ENCODE peak calls at places on chromosomes 5 and 9, in seven cellular contexts. I is progenitor cell of endocrine pancreas, G is neural progenitor cell, K is NB4, L is Calu3, R is HL-60, V is tibial artery. J is an unnamed sample.

GRCh38 chr5:14178671-14179211 is 35.6 kb downstream of the TRIO start:
- DNase-seq in I (no peak), G (peak; percentile 78), K (no peak), L (no peak), R (no peak), V (no peak), J (no peak)

GRCh38 chr9:20623021-20623747 is 885 bp upstream of the MLLT3 start:
- DNase-seq in I (peak; percentile 11), G (peak; percentile 32), K (peak; percentile 57), L (peak; percentile 21), R (no peak), V (peak; percentile 44), J (no peak)

GRCh38 chr9:125701351-125701750 is 5.7 kb downstream of the MAPKAP1 start:
- DNase-seq in I (no peak), G (no peak), K (no peak), L (no peak), R (no peak), V (no peak), J (no peak)

GRCh38 chr5:80151890-80152289 is 104.0 kb downstream of the SERINC5 start:
- DNase-seq in I (no peak), G (no peak), K (no peak), L (no peak), R (no peak), V (no peak), J (no peak)

GRCh38 chr9:18985464-18985951 is 47.5 kb downstream of the SAXO1 start:
- DNase-seq in I (no peak), G (no peak), K (no peak), L (no peak), R (no peak), V (no peak), J (no peak)

GRCh38 chr9:5499889-5500398 is 10.4 kb upstream of the PDCD1LG2 start:
- DNase-seq in I (no peak), G (no peak), K (no peak), L (no peak), R (peak; percentile 14), V (peak; percentile 34), J (no peak)

GRCh38 chr5:2724831-2725230 is 26.6 kb downstream of the IRX2 start:
- DNase-seq in I (no peak), G (no peak), K (no peak), L (no peak), R (no peak), V (no peak), J (no peak)

GRCh38 chr5:91754990-91755389 is 371.9 kb upstream of the ARRDC3 start:
- DNase-seq in I (no peak), G (no peak), K (no peak), L (no peak), R (no peak), V (no peak), J (no peak)

GRCh38 chr5:642481-642880 is 30.3 kb downstream of the CEP72 start:
- DNase-seq in I (no peak), G (no peak), K (no peak), L (no peak), R (no peak), V (no peak), J (no peak)

GRCh38 chr5:57494104-57495098 is 11.8 kb upstream of the ACTBL2 start:
- DNase-seq in I (no peak), G (no peak), K (peak; percentile 45), L (peak; percentile 93), R (peak; percentile 1), V (peak; percentile 32), J (no peak)

GRCh38 chr5:148005788-148006520 is 57.8 kb upstream of the SPINK5 start:
- DNase-seq in I (no peak), G (peak; percentile 60), K (peak; percentile 48), L (no peak), R (no peak), V (no peak), J (no peak)

GRCh38 chr5:15585826-15586591 is 86.0 kb downstream of the FBXL7 start:
- DNase-seq in I (no peak), G (no peak), K (no peak), L (no peak), R (no peak), V (no peak), J (no peak)

GRCh38 chr5:107430077-107430625 is 240.6 kb downstream of the EFNA5 start:
- DNase-seq in I (no peak), G (no peak), K (no peak), L (no peak), R (no peak), V (no peak), J (no peak)

GRCh38 chr5:115594343-115595047 is 7.8 kb downstream of the TICAM2 start:
- DNase-seq in I (no peak), G (no peak), K (no peak), L (no peak), R (no peak), V (no peak), J (no peak)

GRCh38 chr5:71697967-71698366 is 21.1 kb upstream of the CARTPT start:
- DNase-seq in I (no peak), G (peak; percentile 59), K (no peak), L (no peak), R (no peak), V (no peak), J (no peak)
- TF ChIP-seq CTCF in I (peak; percentile 57), G (peak; percentile 86), K (peak; percentile 46), L (peak; percentile 31), R (no peak), V (no peak), J (no peak)

DNA sequence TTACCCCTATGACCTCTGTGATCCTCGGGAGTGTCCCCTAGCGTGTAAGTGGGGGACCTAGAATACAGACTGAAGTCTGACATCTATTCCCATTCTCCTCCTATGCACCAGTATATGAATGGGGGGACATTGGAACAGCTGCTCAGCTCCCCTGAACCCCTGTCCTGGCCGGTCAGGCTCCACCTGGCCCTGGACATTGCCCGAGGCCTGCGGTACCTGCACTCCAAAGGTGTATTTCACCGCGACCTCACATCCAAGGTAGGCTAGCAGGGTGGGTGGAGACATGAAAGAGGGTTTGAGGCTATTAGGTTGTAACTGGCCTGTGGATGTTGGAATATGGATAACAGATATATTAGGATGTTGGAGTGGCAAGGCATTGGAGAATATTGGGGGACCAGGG is 1.7 kb downstream of the TESK1 start:
- DNase-seq in I (no peak), G (no peak), K (no peak), L (no peak), R (no peak), V (no peak), J (no peak)
- TF ChIP-seq CTCF in I (no peak), G (no peak), K (no peak), L (no peak), R (no peak), V (no peak), J (no peak)

GRCh38 chr9:89555016-89555415 is 49.8 kb upstream of the GADD45G start:
- DNase-seq in I (no peak), G (no peak), K (no peak), L (no peak), R (no peak), V (no peak), J (no peak)
- TF ChIP-seq CTCF in I (no peak), G (no peak), K (no peak), L (no peak), R (no peak), V (no peak), J (no peak)

GRCh38 chr5:36055984-36056383 is 10.7 kb downstream of the UGT3A2 start:
- DNase-seq in I (no peak), G (no peak), K (no peak), L (no peak), R (no peak), V (no peak), J (no peak)

GRCh38 chr5:36066001-36066539 is 612 bp downstream of the UGT3A2 start:
- DNase-seq in I (no peak), G (peak; percentile 39), K (no peak), L (no peak), R (no peak), V (no peak), J (no peak)

GRCh38 chr5:36058776-36059175 is 7.9 kb downstream of the UGT3A2 start:
- DNase-seq in I (no peak), G (no peak), K (no peak), L (no peak), R (no peak), V (no peak), J (no peak)

GRCh38 chr5:36059571-36060515 is 6.8 kb downstream of the UGT3A2 start:
- DNase-seq in I (no peak), G (no peak), K (no peak), L (no peak), R (no peak), V (no peak), J (no peak)

DNA sequence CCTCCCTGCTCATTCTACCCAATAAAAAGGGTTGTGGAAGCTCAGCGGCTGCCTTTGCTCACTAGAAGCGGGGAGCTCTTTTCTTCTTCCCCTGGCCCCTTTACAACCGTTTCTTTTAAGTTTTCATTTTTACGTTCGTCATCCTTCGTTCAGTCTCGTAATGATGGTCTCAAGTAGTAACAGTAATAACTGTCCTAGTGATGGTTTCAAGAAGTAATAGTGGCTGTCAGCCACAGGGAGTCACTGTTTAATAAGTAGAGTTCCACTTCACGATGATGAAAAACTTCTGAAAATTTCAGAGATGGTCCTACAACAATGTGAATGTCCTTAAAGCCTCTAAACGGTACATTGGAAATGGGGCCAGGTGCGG is 6.2 kb downstream of the UGT3A2 start:
- DNase-seq in I (no peak), G (no peak), K (peak; percentile 30), L (no peak), R (no peak), V (no peak), J (no peak)
- TF ChIP-seq CTCF in I (peak; percentile 23), G (peak; percentile 46), K (peak; percentile 15), L (no peak), R (no peak), V (no peak), J (no peak)

DNA sequence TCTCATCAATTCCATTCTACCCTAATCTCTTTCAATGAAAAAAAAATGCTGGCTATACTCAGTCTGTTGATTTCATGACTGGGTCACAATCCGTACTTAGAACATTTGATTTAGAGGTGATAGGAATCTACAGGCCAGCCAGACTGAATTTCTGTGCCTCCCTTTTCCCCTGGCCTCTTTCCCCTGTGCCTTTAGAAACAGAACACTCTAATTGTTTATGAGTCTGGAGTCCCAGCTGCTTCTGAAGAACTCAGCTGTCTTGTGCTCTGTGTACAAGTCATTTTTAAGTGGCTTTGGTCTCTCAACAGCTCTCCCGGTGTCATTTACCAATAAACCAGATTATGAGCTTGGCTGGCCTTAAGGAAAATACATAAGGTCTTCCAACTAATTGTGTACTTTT is 94.1 kb upstream of the ITGA2 start:
- DNase-seq in I (no peak), G (no peak), K (no peak), L (no peak), R (no peak), V (no peak), J (no peak)
- TF ChIP-seq CTCF in I (no peak), G (no peak), K (no peak), L (no peak), R (no peak), V (no peak), J (no peak)

DNA sequence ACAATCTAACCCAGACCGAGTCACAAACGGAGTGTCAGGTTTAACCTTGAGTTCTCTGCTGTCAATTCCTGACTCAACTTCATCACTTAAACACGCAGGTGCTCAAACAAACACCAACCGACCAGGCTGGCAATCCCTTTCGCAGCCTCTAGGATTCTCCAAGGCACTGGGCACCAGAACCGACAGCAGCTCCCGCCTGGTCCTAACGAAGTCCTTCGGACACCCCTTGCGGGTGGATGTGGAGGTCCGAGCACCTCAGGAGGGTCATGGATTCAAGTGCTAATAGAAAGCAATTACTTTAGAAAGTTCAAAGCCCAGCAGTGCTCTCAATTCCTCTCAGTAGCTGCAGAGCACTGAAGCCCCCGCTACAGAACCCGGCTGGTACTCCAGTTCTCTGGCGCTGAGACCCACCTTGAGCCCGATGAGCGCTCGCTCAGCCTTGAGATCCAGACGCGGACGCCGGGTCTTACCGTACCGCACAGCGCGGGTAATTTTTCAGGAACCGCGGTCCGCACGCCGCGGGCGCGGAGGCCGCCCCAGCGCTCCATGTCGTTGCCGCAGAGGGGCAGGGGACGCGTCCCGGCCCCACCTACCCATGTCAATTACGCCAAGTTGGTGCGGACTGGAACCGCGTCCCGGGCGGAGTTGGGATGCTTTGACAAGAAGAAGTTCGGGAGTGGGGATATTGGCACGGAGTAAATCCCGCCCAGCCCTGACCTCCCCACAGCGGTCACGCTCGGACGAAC is 672 bp downstream of the MARCHF3 start:
- DNase-seq in I (peak; percentile 48), G (peak; percentile 74), K (peak; percentile 73), L (peak; percentile 84), R (peak; percentile 45), V (peak; percentile 41), J (peak; percentile 53)
- TF ChIP-seq CTCF in I (peak; percentile 61), G (peak; percentile 53), K (peak; percentile 25), L (peak; percentile 53), R (no peak), V (peak; percentile 61), J (peak; percentile 43)

J was measured in breast epithelium.